ENCODE peak calls at places on chromosome 5, in eight cellular contexts. U is HTR-8/SVneo; O is stimulated activated CD4-positive, alpha-beta T cell treated with anti-CD3 and anti-CD28 coated beads, Interleukin-15, amount 100 ng/mL, for 1 hour; C is H9; G is endothelial cell; L is dorsolateral prefrontal cortex; N is EL; Q is WTC11. R is an unnamed sample.

GRCh38 chr5:179143446-179143845 is 83.3 kb downstream of the ZNF354C start:
- DNase-seq in O (no peak), U (no peak), C (peak; percentile 61), L (no peak), N (peak; percentile 72), Q (peak; percentile 60), G (no peak), R (no peak)

GRCh38 chr5:169970911-169971436 is 9.3 kb downstream of the INSYN2B start:
- DNase-seq in N (peak; percentile 97), O (no peak), U (peak; percentile 71), L (no peak), G (peak; percentile 57), Q (no peak), C (peak; percentile 34), R (no peak)

GRCh38 chr5:39604491-39604890 is 179.7 kb upstream of the DAB2 start:
- DNase-seq in L (no peak), O (no peak), N (no peak), G (no peak), C (no peak), U (no peak), Q (no peak), R (no peak)

GRCh38 chr5:1406681-1407640 is 38.3 kb downstream of the SLC6A3 start:
- DNase-seq in N (no peak), L (no peak), Q (peak; percentile 5), G (no peak), U (no peak), C (no peak), O (no peak), R (no peak)

GRCh38 chr5:35438288-35438687 is 179.4 kb upstream of the SPEF2 start:
- DNase-seq in G (no peak), U (no peak), L (no peak), O (no peak), Q (no peak), N (no peak), C (no peak), R (no peak)

GRCh38 chr5:179550511-179551342 is at the start of gene RUFY1:
- DNase-seq in C (peak; percentile 80), G (peak; percentile 82), N (peak; percentile 81), O (peak; percentile 73), L (peak; percentile 65), Q (peak; percentile 72), U (peak; percentile 82), R (no peak)

GRCh38 chr5:101969752-101970151 is 326.3 kb downstream of the SLCO4C1 start:
- DNase-seq in U (no peak), G (no peak), N (no peak), O (no peak), Q (no peak), C (no peak), L (no peak), R (no peak)

GRCh38 chr5:135944967-135945560 is 9.7 kb downstream of the LECT2 start:
- DNase-seq in O (no peak), U (peak; percentile 56), G (peak; percentile 54), Q (peak; percentile 37), C (peak; percentile 31), L (no peak), N (peak; percentile 79), R (no peak)

GRCh38 chr5:73438048-73438896 is 10.3 kb downstream of the FOXD1 start:
- DNase-seq in U (no peak), C (no peak), Q (no peak), G (no peak), N (no peak), O (no peak), L (no peak), R (no peak)

R was measured in cortex of kidney.